ENCODE peak calls at places on chromosomes 2 and 18, in six cellular contexts. D is neural crest cell, Q is spleen, W is GDM1, H is Calu3, N is HCEC 1CT. Y is an unnamed sample.

GRCh38 chr18:61606759-61607158 is 273.5 kb downstream of the CDH20 start:
- DNase-seq in Q (no peak), H (peak), D (no peak), W (peak), N (peak), Y (no peak)

GRCh38 chr2:135742307-135742838 is 718 bp downstream of the UBXN4 start:
- DNase-seq in W (peak), D (peak), H (peak), N (peak), Q (no peak), Y (peak)

GRCh38 chr2:226130192-226130591 is 669.4 kb downstream of the IRS1 start:
- DNase-seq in W (no peak), H (no peak), D (no peak), N (no peak), Q (no peak), Y (no peak)

GRCh38 chr2:72765997-72766609 is 59.7 kb downstream of the EXOC6B start:
- DNase-seq in H (no peak), Q (no peak), W (no peak), D (no peak), N (no peak), Y (no peak)

GRCh38 chr2:240567872-240568677 is at the start of gene RNPEPL1:
- DNase-seq in W (no peak), N (no peak), D (peak), H (peak), Q (peak), Y (no peak)

GRCh38 chr2:218166791-218167190 is at the start of gene CXCR1:
- DNase-seq in D (no peak), N (no peak), H (no peak), W (no peak), Q (no peak), Y (no peak)

GRCh38 chr2:230552181-230552580 is 136.2 kb downstream of the SP100 start:
- DNase-seq in N (no peak), Q (no peak), H (peak), W (no peak), D (no peak), Y (no peak)

GRCh38 chr2:181457121-181457740 is at the start of gene ITGA4:
- DNase-seq in D (peak), Q (peak), H (peak), N (peak), W (peak), Y (no peak)

GRCh38 chr2:69186614-69187013 is 173.6 kb downstream of the ANTXR1 start:
- DNase-seq in H (no peak), Q (no peak), D (no peak), W (no peak), N (no peak), Y (no peak)